ENCODE peak calls at places on chromosomes 3 and 15, in eight cellular contexts. B is neuronal stem cell; N is effector memory CD4-positive, alpha-beta T cell; M is prostate gland; G is RCC 7860; V is kidney glomerular epithelial cell; Z is amygdala; Y is activated naive CD4-positive, alpha-beta T cell treated with anti-CD3 and anti-CD28 coated beads, Interleukin-2, amount 50 U/mL, for 16 hours. E is an unnamed sample.

GRCh38 chr15:48627260-48627969 is 18.1 kb downstream of the FBN1 start:
- DNase-seq in B (no peak), N (no peak), M (no peak), G (no peak), V (no peak), Z (no peak), Y (no peak), E (peak; percentile 57)

GRCh38 chr3:52339612-52340011 is 23.5 kb downstream of the DNAH1 start:
- DNase-seq in B (peak; percentile 78), N (no peak), M (peak; percentile 61), G (peak; percentile 46), V (peak; percentile 71), Z (no peak), Y (no peak), E (peak; percentile 87)

GRCh38 chr15:59741274-59741906 is 52.3 kb upstream of the BNIP2 start:
- DNase-seq in B (peak; percentile 20), N (no peak), M (peak; percentile 4), G (no peak), V (peak; percentile 5), Z (no peak), Y (no peak), E (peak; percentile 53)

GRCh38 chr3:106425021-106425420 is 556.2 kb upstream of the CBLB start:
- DNase-seq in B (no peak), N (no peak), M (no peak), G (no peak), V (peak; percentile 39), Z (no peak), Y (no peak), E (peak; percentile 63)

GRCh38 chr3:189169728-189170127 is 2.0 kb upstream of the TPRG1 start:
- DNase-seq in B (no peak), N (no peak), M (no peak), G (no peak), V (no peak), Z (no peak), Y (no peak), E (no peak)

GRCh38 chr3:172107403-172107802 is 68.0 kb downstream of the FNDC3B start:
- DNase-seq in B (no peak), N (peak; percentile 31), M (no peak), G (no peak), V (no peak), Z (no peak), Y (peak; percentile 54), E (no peak)

GRCh38 chr3:149663966-149664365 is 6.1 kb upstream of the WWTR1 start:
- DNase-seq in B (no peak), N (no peak), M (no peak), G (no peak), V (no peak), Z (no peak), Y (no peak), E (peak; percentile 81)

GRCh38 chr3:114307222-114307840 is 13.5 kb downstream of the TIGIT start:
- DNase-seq in B (no peak), N (no peak), M (no peak), G (no peak), V (no peak), Z (no peak), Y (no peak), E (no peak)

GRCh38 chr15:66743703-66744536 is 41.9 kb downstream of the SMAD6 start:
- DNase-seq in B (no peak), N (no peak), M (no peak), G (no peak), V (no peak), Z (no peak), Y (no peak), E (no peak)

GRCh38 chr15:99449514-99449913 is 116.3 kb upstream of the MEF2A start:
- DNase-seq in B (no peak), N (no peak), M (no peak), G (no peak), V (peak; percentile 27), Z (no peak), Y (no peak), E (no peak)

GRCh38 chr15:39781147-39781966 is 1.3 kb downstream of the FSIP1 start:
- DNase-seq in B (no peak), N (no peak), M (no peak), G (no peak), V (no peak), Z (no peak), Y (no peak), E (no peak)

GRCh38 chr3:58804914-58805313 is 138.3 kb upstream of the FAM3D start:
- DNase-seq in B (no peak), N (no peak), M (no peak), G (no peak), V (no peak), Z (no peak), Y (no peak), E (no peak)

GRCh38 chr3:120983841-120984240 is 75.8 kb downstream of the STXBP5L start:
- DNase-seq in B (no peak), N (no peak), M (no peak), G (no peak), V (no peak), Z (no peak), Y (no peak), E (no peak)

GRCh38 chr3:73043414-73043813 is 18.0 kb upstream of the EBLN2 start:
- DNase-seq in B (no peak), N (no peak), M (no peak), G (no peak), V (no peak), Z (no peak), Y (no peak), E (no peak)

GRCh38 chr15:54456413-54456812 is 478.2 kb downstream of the UNC13C start:
- DNase-seq in B (no peak), N (no peak), M (no peak), G (no peak), V (no peak), Z (no peak), Y (no peak), E (no peak)

GRCh38 chr3:100702082-100703014 is 6.9 kb upstream of the TFG start:
- DNase-seq in B (no peak), N (no peak), M (no peak), G (no peak), V (no peak), Z (no peak), Y (no peak), E (peak; percentile 60)

E was measured in trophoblast cell.